ENCODE peak calls at places on chromosomes 5 and 9, in eight cellular contexts. G is fibroblast of lung, Z is GM23338, I is spleen, B is K562, N is suprapubic skin, H is body of pancreas, J is WERI-Rb-1. V is an unnamed sample.
A peak's percentile ranks its signal among the peaks of the same experiment; 100 is the strongest.

GRCh38 chr9:122102156-122102555 is 9.0 kb upstream of the TTLL11 start:
- DNase-seq in Z (no peak), G (no peak), I (no peak), N (peak; percentile 45), J (no peak), B (no peak), H (no peak), V (no peak)

GRCh38 chr5:73831066-73831465 is 205.1 kb downstream of the ARHGEF28 start:
- DNase-seq in G (no peak), N (no peak), B (no peak), Z (no peak), H (no peak), J (no peak), I (no peak), V (no peak)

GRCh38 chr9:106419737-106420136 is 443.2 kb upstream of the ZNF462 start:
- DNase-seq in Z (no peak), B (no peak), G (no peak), N (no peak), H (no peak), I (no peak), J (no peak), V (no peak)

GRCh38 chr9:357560-357959 is 142.9 kb downstream of the DOCK8 start:
- DNase-seq in Z (no peak), H (no peak), B (peak; percentile 69), N (no peak), J (no peak), G (no peak), I (no peak), V (no peak)

GRCh38 chr9:78167356-78167755 is 68.5 kb upstream of the CEP78 start:
- DNase-seq in J (no peak), H (peak; percentile 63), G (no peak), N (no peak), B (no peak), Z (peak; percentile 7), I (no peak), V (no peak)

GRCh38 chr5:149828161-149829011 is 98.3 kb downstream of the PPARGC1B start:
- DNase-seq in N (peak; percentile 91), J (peak; percentile 87), B (peak; percentile 89), G (peak; percentile 93), H (peak; percentile 87), Z (peak; percentile 97), I (peak; percentile 91), V (no peak)

GRCh38 chr5:43553381-43553780 is 3.5 kb downstream of the PAIP1 start:
- DNase-seq in G (no peak), H (no peak), I (no peak), J (no peak), B (no peak), N (no peak), Z (no peak), V (no peak)

GRCh38 chr5:40841068-40841805 is at the start of gene CARD6:
- DNase-seq in N (no peak), H (peak; percentile 23), G (peak; percentile 67), J (no peak), Z (no peak), B (peak; percentile 74), I (no peak), V (no peak)

GRCh38 chr9:84397151-84397728 is 56.7 kb upstream of the SLC28A3 start:
- DNase-seq in H (peak; percentile 74), I (peak; percentile 82), B (peak; percentile 65), G (peak; percentile 72), J (peak; percentile 76), Z (peak; percentile 83), N (no peak), V (no peak)

GRCh38 chr5:102781359-102781758 is 26.3 kb downstream of the PAM start:
- DNase-seq in B (no peak), H (no peak), Z (no peak), G (no peak), N (no peak), J (no peak), I (no peak), V (no peak)

GRCh38 chr9:36268007-36268427 is 9.8 kb upstream of the GNE start:
- DNase-seq in I (no peak), H (no peak), B (no peak), J (no peak), G (peak; percentile 39), N (no peak), Z (no peak), V (no peak)

GRCh38 chr5:170576602-170577584 is 73.1 kb downstream of the KCNIP1 start:
- DNase-seq in H (no peak), I (no peak), J (no peak), Z (no peak), N (no peak), B (no peak), G (no peak), V (no peak)

GRCh38 chr9:19049872-19050636 is 827 bp downstream of the RRAGA start:
- DNase-seq in H (peak; percentile 11), N (no peak), B (peak; percentile 20), Z (peak; percentile 54), G (peak; percentile 42), I (no peak), J (no peak), V (no peak)

GRCh38 chr5:142807378-142807911 is 37.3 kb downstream of the ARHGAP26 start:
- DNase-seq in G (peak; percentile 36), B (no peak), J (no peak), N (no peak), H (peak; percentile 46), I (no peak), Z (no peak), V (no peak)

GRCh38 chr5:142806769-142807377 is 36.7 kb downstream of the ARHGAP26 start:
- DNase-seq in N (no peak), J (no peak), H (no peak), Z (peak; percentile 36), I (no peak), G (no peak), B (no peak), V (no peak)

GRCh38 chr5:142803428-142804111 is 33.4 kb downstream of the ARHGAP26 start:
- DNase-seq in N (no peak), G (peak; percentile 58), J (no peak), I (no peak), H (peak; percentile 66), Z (no peak), B (no peak), V (no peak)

GRCh38 chr5:142808778-142809606 is 38.8 kb downstream of the ARHGAP26 start:
- DNase-seq in Z (no peak), I (no peak), G (no peak), J (no peak), N (no peak), H (no peak), B (no peak), V (no peak)

GRCh38 chr5:142805339-142805738 is 35.2 kb downstream of the ARHGAP26 start:
- DNase-seq in G (no peak), J (no peak), N (no peak), Z (no peak), B (no peak), I (no peak), H (no peak), V (no peak)
- H3K27ac ChIP-seq in G (no peak overlapping the region), J (no peak overlapping the region), N (no peak overlapping the region), Z (no peak overlapping the region), B (no peak overlapping the region), I (no peak overlapping the region), H (no peak overlapping the region), V (no peak overlapping the region)

GRCh38 chr9:69121155-69122085 is 52.7 kb upstream of the TJP2 start:
- DNase-seq in Z (peak; percentile 89), I (peak; percentile 85), B (no peak), N (peak; percentile 82), G (peak; percentile 35), H (peak; percentile 77), J (peak; percentile 56), V (no peak)
- TF ChIP-seq CTCF in Z (no peak), I (no peak), B (no peak), N (no peak), G (no peak), H (no peak), J (peak; percentile 17), V (no peak)

GRCh38 chr5:176133877-176134276 is 104.3 kb upstream of the SIMC1 start:
- DNase-seq in Z (peak; percentile 37), N (no peak), H (no peak), B (no peak), G (no peak), J (no peak), I (no peak), V (no peak)
- H3K4me3 ChIP-seq in Z (peak overlapping the region; percentile 73), N (no peak overlapping the region), H (no peak overlapping the region), B (no peak overlapping the region), G (no peak overlapping the region), J (no peak overlapping the region), I (peak overlapping the region; percentile 6), V (no peak overlapping the region)

GRCh38 chr9:7315116-7315515 is 484.5 kb downstream of the DMAC1 start:
- DNase-seq in B (no peak), H (no peak), J (no peak), G (no peak), N (no peak), I (no peak), Z (no peak), V (no peak)
- H3K27ac ChIP-seq in B (no peak overlapping the region), H (no peak overlapping the region), J (no peak overlapping the region), G (no peak overlapping the region), N (no peak overlapping the region), I (no peak overlapping the region), Z (no peak overlapping the region), V (peak overlapping the region; percentile 83)

GRCh38 chr9:133351908-133352634 is 4.1 kb downstream of the RPL7A start:
- DNase-seq in N (no peak), I (no peak), G (peak; percentile 64), H (peak; percentile 46), Z (peak; percentile 91), J (peak; percentile 80), B (peak; percentile 88), V (no peak)
- TF ChIP-seq CTCF in N (peak; percentile 17), I (peak; percentile 59), G (peak; percentile 56), H (peak; percentile 41), Z (peak; percentile 75), J (peak; percentile 92), B (peak; percentile 96), V (no peak)

GRCh38 chr5:57298985-57299491 is 125.2 kb downstream of the GPBP1 start:
- DNase-seq in J (peak; percentile 31), Z (peak; percentile 88), I (no peak), G (peak; percentile 90), B (peak; percentile 68), H (peak; percentile 28), N (no peak), V (no peak)
- H3K4me3 ChIP-seq in J (no peak overlapping the region), Z (no peak overlapping the region), I (no peak overlapping the region), G (no peak overlapping the region), B (no peak overlapping the region), H (no peak overlapping the region), N (no peak overlapping the region), V (peak overlapping the region; percentile 57)

GRCh38 chr9:112853882-112854585 is 36.6 kb downstream of the SLC46A2 start:
- DNase-seq in B (no peak), N (no peak), H (no peak), I (no peak), J (no peak), G (no peak), Z (no peak), V (no peak)
- H3K27ac ChIP-seq in B (no peak overlapping the region), N (no peak overlapping the region), H (no peak overlapping the region), I (no peak overlapping the region), J (no peak overlapping the region), G (no peak overlapping the region), Z (no peak overlapping the region), V (no peak overlapping the region)

V was measured in coronary artery.